ENCODE peak calls at places on chromosomes 1 and 21, in eight cellular contexts. Y is activated T-cell treated with anti-CD3 and anti-CD28 coated beads, Interleukin-2, amount 50 U/mL, for 4 hours; Q is M059J; T is AG08396; C is neural crest cell; H is ELR; O is MM.1S; A is ovary. J is an unnamed sample.

GRCh38 chr1:228920791-228921190 is 185.5 kb downstream of the RHOU start:
- DNase-seq in Y (no peak), C (no peak), A (no peak), T (no peak), H (no peak), O (no peak), Q (no peak), J (peak)

GRCh38 chr1:241413386-241413785 is 56.4 kb upstream of the RGS7 start:
- DNase-seq in Y (no peak), O (no peak), H (peak), Q (peak), T (peak), C (no peak), A (no peak), J (no peak)

GRCh38 chr1:29458737-29459550 is 222.6 kb downstream of the PTPRU start:
- DNase-seq in H (no peak), Y (no peak), Q (no peak), A (no peak), T (no peak), C (no peak), O (no peak), J (no peak)

GRCh38 chr1:223068913-223069312 is 74.1 kb downstream of the TLR5 start:
- DNase-seq in C (no peak), Q (no peak), T (no peak), A (no peak), O (no peak), H (no peak), Y (no peak), J (no peak)

GRCh38 chr21:43740497-43741156 is 21.7 kb downstream of the PDXK start:
- DNase-seq in A (peak), T (peak), H (no peak), C (peak), Y (no peak), O (no peak), Q (peak), J (peak)

GRCh38 chr1:210407207-210407886 is 78.6 kb downstream of the HHAT start:
- DNase-seq in C (peak), T (peak), A (peak), H (peak), O (peak), Y (peak), Q (peak), J (peak)

GRCh38 chr1:27632387-27633297 is 2.3 kb downstream of the FGR start:
- DNase-seq in O (no peak), H (no peak), T (no peak), A (no peak), Y (peak), Q (peak), C (no peak), J (no peak)

GRCh38 chr1:172125812-172126430 is 284.6 kb downstream of the DNM3 start:
- DNase-seq in H (no peak), O (no peak), Q (no peak), T (no peak), Y (no peak), A (no peak), C (no peak), J (no peak)

GRCh38 chr1:117959364-117959763 is 29.8 kb downstream of the WDR3 start:
- DNase-seq in Q (peak), T (no peak), Y (no peak), A (no peak), H (peak), C (no peak), O (no peak), J (no peak)

GRCh38 chr1:19009882-19010321 is 53.4 kb upstream of the IFFO2 start:
- DNase-seq in H (peak), O (no peak), Y (no peak), T (peak), Q (peak), A (no peak), C (no peak), J (no peak)

GRCh38 chr1:56374026-56374974 is 205.1 kb downstream of the PLPP3 start:
- DNase-seq in C (no peak), T (peak), Q (peak), A (no peak), Y (no peak), O (no peak), H (no peak), J (peak)

GRCh38 chr1:100134872-100135271 is 1.9 kb downstream of the TRMT13 start:
- DNase-seq in Q (peak), A (no peak), T (no peak), Y (no peak), H (peak), C (no peak), O (no peak), J (no peak)

GRCh38 chr1:18066576-18066975 is 41.0 kb upstream of the IGSF21 start:
- DNase-seq in H (no peak), T (no peak), Y (no peak), Q (peak), O (no peak), A (no peak), C (no peak), J (no peak)

GRCh38 chr1:8966606-8967005 is 20.9 kb downstream of the CA6 start:
- DNase-seq in H (no peak), T (no peak), O (no peak), A (no peak), Q (no peak), Y (no peak), C (no peak), J (no peak)

GRCh38 chr1:203217668-203218067 is 11.8 kb downstream of the CHIT1 start:
- DNase-seq in H (no peak), T (no peak), C (no peak), Y (no peak), A (no peak), O (no peak), Q (no peak), J (no peak)

GRCh38 chr1:226588484-226588883 is 39.9 kb downstream of the STUM start:
- DNase-seq in T (no peak), Q (no peak), Y (no peak), H (peak), A (no peak), C (no peak), O (no peak), J (no peak)

GRCh38 chr21:37228003-37228400 is 39.1 kb downstream of the VPS26C start:
- DNase-seq in T (no peak), C (no peak), A (no peak), Y (no peak), H (no peak), Q (no peak), O (no peak), J (no peak)

GRCh38 chr1:70401974-70402373 is 9.1 kb upstream of the CTH start:
- DNase-seq in H (no peak), Y (no peak), T (no peak), A (no peak), C (no peak), O (no peak), Q (no peak), J (no peak)

J was measured in sigmoid colon.